ENCODE peak calls at places on chromosomes 4 and X, in five cellular contexts. S is K562, P is A549, C is HepG2, O is GM12878. N is an unnamed sample.

GRCh38 chr4:83285022-83285387 is 407 bp upstream of the COQ2 start:
- DNase-seq in S (no peak), P (peak; percentile 15), C (no peak), O (no peak), N (peak; percentile 29)

GRCh38 chr4:40840985-40841571 is 91.3 kb downstream of the NSUN7 start:
- DNase-seq in S (peak; percentile 68), P (peak; percentile 33), C (peak; percentile 70), O (peak; percentile 64), N (peak; percentile 90)

GRCh38 chrX:12162420-12162819 is 24.1 kb downstream of the FRMPD4 start:
- DNase-seq in S (no peak), P (no peak), C (no peak), O (no peak), N (peak; percentile 61)

GRCh38 chrX:37825225-37825842 is 22.0 kb downstream of the DYNLT3 start:
- DNase-seq in S (peak; percentile 25), P (peak; percentile 10), C (peak; percentile 8), O (no peak), N (peak; percentile 38)

GRCh38 chrX:32137525-32137924 is 1065.7 kb upstream of the FTHL17 start:
- DNase-seq in S (no peak), P (no peak), C (no peak), O (no peak), N (no peak)

GRCh38 chr4:185237185-185237584 is 27.8 kb downstream of the SNX25 start:
- DNase-seq in S (no peak), P (no peak), C (no peak), O (no peak), N (no peak)

GRCh38 chr4:108683479-108683878 is 33.1 kb downstream of the OSTC start:
- DNase-seq in S (no peak), P (peak; percentile 2), C (peak; percentile 15), O (no peak), N (peak; percentile 41)

GRCh38 chr4:5460106-5460801 is 248.1 kb downstream of the EVC2 start:
- DNase-seq in S (peak; percentile 51), P (peak; percentile 38), C (peak; percentile 13), O (no peak), N (peak; percentile 37)

GRCh38 chrX:16665089-16665488 is 15.1 kb downstream of the S100G start:
- DNase-seq in S (no peak), P (no peak), C (no peak), O (no peak), N (peak; percentile 81)

GRCh38 chr4:94127707-94128328 is 79.8 kb upstream of the SMARCAD1 start:
- DNase-seq in S (peak; percentile 42), P (peak; percentile 21), C (peak; percentile 30), O (no peak), N (peak; percentile 29)

GRCh38 chr4:8702516-8703400 is 110.2 kb downstream of the CPZ start:
- DNase-seq in S (no peak), P (no peak), C (no peak), O (no peak), N (no peak)

GRCh38 chr4:10173039-10173753 is 56.6 kb upstream of the WDR1 start:
- DNase-seq in S (peak; percentile 84), P (no peak), C (no peak), O (no peak), N (peak; percentile 59)

GRCh38 chr4:183834252-183834651 is 70.9 kb upstream of the STOX2 start:
- DNase-seq in S (no peak), P (no peak), C (no peak), O (no peak), N (no peak)

GRCh38 chr4:110612631-110613269 is 10.1 kb downstream of the PITX2 start:
- DNase-seq in S (no peak), P (no peak), C (no peak), O (no peak), N (no peak)

GRCh38 chrX:137071596-137071995 is 37.8 kb upstream of the GPR101 start:
- DNase-seq in S (no peak), P (no peak), C (no peak), O (no peak), N (no peak)

GRCh38 chrX:72120798-72121197 is 10.9 kb downstream of the RTL5 start:
- DNase-seq in S (no peak), P (no peak), C (no peak), O (no peak), N (no peak)

GRCh38 chrX:23764585-23764984 is 18.4 kb upstream of the SAT1 start:
- DNase-seq in S (no peak), P (no peak), C (no peak), O (no peak), N (no peak)

GRCh38 chr4:112083587-112084347 is 61.5 kb upstream of the FAM241A start:
- DNase-seq in S (no peak), P (peak; percentile 14), C (peak; percentile 18), O (no peak), N (peak; percentile 31)

GRCh38 chr4:8846046-8846720 is 25.5 kb downstream of the HMX1 start:
- DNase-seq in S (no peak), P (no peak), C (no peak), O (no peak), N (no peak)

GRCh38 chr4:2971275-2971674 is 7.9 kb downstream of the GRK4 start:
- DNase-seq in S (no peak), P (no peak), C (no peak), O (no peak), N (no peak)

GRCh38 chr4:15893967-15894366 is 44.6 kb downstream of the FGFBP1 start:
- DNase-seq in S (no peak), P (peak; percentile 82), C (no peak), O (no peak), N (peak; percentile 98)

GRCh38 chr4:74623041-74623440 is 171.3 kb downstream of the BTC start:
- DNase-seq in S (peak; percentile 61), P (peak; percentile 33), C (peak; percentile 66), O (no peak), N (peak; percentile 24)

GRCh38 chr4:26206339-26206738 is 114.5 kb upstream of the RBPJ start:
- DNase-seq in S (no peak), P (no peak), C (no peak), O (no peak), N (peak; percentile 92)

GRCh38 chr4:146453192-146453591 is 68.5 kb downstream of the SLC10A7 start:
- DNase-seq in S (no peak), P (no peak), C (no peak), O (no peak), N (no peak)

GRCh38 chrX:96722793-96723192 is 38.2 kb downstream of the DIAPH2 start:
- DNase-seq in S (no peak), P (no peak), C (no peak), O (no peak), N (no peak)

GRCh38 chr4:8785656-8786142 is 85.9 kb downstream of the HMX1 start:
- DNase-seq in S (no peak), P (no peak), C (no peak), O (no peak), N (no peak)

GRCh38 chr4:29867412-29867811 is 852.8 kb upstream of the PCDH7 start:
- DNase-seq in S (no peak), P (no peak), C (no peak), O (no peak), N (no peak)

GRCh38 chrX:85024044-85024443 is 20.4 kb downstream of the APOOL start:
- DNase-seq in S (no peak), P (no peak), C (no peak), O (no peak), N (peak; percentile 13)

GRCh38 chrX:137031517-137032377 is 2.0 kb downstream of the GPR101 start:
- DNase-seq in S (peak; percentile 43), P (no peak), C (no peak), O (peak; percentile 5), N (peak; percentile 10)

GRCh38 chr4:7933631-7934510 is 5.8 kb downstream of the AFAP1 start:
- DNase-seq in S (no peak), P (no peak), C (no peak), O (no peak), N (peak; percentile 37)

GRCh38 chr4:1207157-1207470 is 34.7 kb upstream of the SPON2 start:
- DNase-seq in S (no peak), P (no peak), C (no peak), O (no peak), N (no peak)

GRCh38 chr4:111066447-111066846 is 443.6 kb upstream of the PITX2 start:
- DNase-seq in S (no peak), P (no peak), C (no peak), O (no peak), N (peak; percentile 63)

GRCh38 chr4:186593587-186593973 is 38.2 kb upstream of the MTNR1A start:
- DNase-seq in S (no peak), P (no peak), C (no peak), O (no peak), N (no peak)

GRCh38 chrX:150968862-150969720 is 14.0 kb upstream of the HMGB3 start:
- DNase-seq in S (no peak), P (no peak), C (no peak), O (no peak), N (no peak)

GRCh38 chr4:110211007-110211769 is 12.8 kb upstream of the ELOVL6 start:
- DNase-seq in S (peak; percentile 30), P (peak; percentile 28), C (peak; percentile 53), O (no peak), N (peak; percentile 63)

GRCh38 chr4:140851032-140851636 is 94.9 kb upstream of the TBC1D9 start:
- DNase-seq in S (peak; percentile 67), P (peak; percentile 49), C (peak; percentile 53), O (peak; percentile 33), N (peak; percentile 65)

GRCh38 chr4:56817840-56818491 is 3.5 kb downstream of the SPINK2 start:
- DNase-seq in S (no peak), P (no peak), C (no peak), O (peak; percentile 92), N (no peak)

DNA sequence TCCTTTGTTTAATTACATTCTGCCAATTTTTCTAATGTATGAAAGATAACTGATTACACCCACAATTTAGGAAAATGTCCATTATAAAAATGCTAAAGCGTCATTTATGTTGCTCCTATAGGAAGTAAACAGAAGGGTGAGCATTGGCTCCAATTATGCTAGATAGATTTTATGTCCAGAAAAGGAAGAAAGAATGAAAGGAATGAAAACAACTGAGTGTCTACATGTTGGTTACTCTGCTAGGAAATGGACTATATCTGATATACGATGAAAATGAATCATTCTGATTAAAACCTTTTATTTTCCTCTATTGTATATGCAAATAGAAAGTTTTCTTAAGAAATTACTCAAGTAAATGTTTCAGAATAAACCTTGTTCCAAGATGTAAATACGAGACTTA is 1.6 kb downstream of the ENAM start:
- DNase-seq in S (no peak), P (no peak), C (no peak), O (no peak), N (peak; percentile 16)
- TF ChIP-seq RAD21 in S (no peak), P (no peak), C (no peak), O (no peak), N (no peak)

GRCh38 chr4:68070302-68070701 is 59.4 kb downstream of the TMPRSS11F start:
- DNase-seq in S (no peak), P (no peak), C (no peak), O (no peak), N (no peak)
- TF ChIP-seq BHLHE40 in S (no peak), P (no peak), C (no peak), O (no peak), N (no peak)

DNA sequence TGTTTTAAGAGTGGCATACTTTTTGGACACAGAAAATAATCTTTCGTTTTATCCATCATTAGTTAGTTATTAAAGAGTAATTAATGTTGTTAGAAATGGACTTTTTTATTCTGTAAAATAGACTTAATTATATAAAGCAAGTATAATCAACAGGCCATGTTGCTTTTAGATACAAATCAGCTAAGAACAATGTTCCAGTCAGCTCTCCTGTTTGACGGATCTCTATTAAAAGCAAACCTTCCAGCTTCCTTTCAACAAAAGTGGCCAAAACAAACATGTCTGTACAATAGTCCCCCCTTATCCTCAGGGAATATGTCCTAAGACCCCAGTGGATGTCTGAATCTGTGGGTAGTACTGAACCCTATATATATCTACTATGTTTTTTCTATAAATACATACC is 4.9 kb upstream of the SLC10A4 start:
- DNase-seq in S (no peak), P (no peak), C (no peak), O (no peak), N (no peak)
- TF ChIP-seq RAD21 in S (no peak), P (no peak), C (no peak), O (no peak), N (no peak)

GRCh38 chr4:169410839-169411770 is 140.3 kb upstream of the SH3RF1 start:
- DNase-seq in S (no peak), P (no peak), C (no peak), O (peak; percentile 93), N (peak; percentile 85)
- TF ChIP-seq BHLHE40 in S (no peak), P (no peak), C (no peak), O (peak; percentile 73), N (peak; percentile 7)